ENCODE peak calls at places on chromosomes 4 and X, in four cellular contexts. P is fibroblast of lung, Y is SK-N-SH, G is K562. B is an unnamed sample.

GRCh38 chrX:13473666-13474516 is 95.5 kb upstream of the EGFL6 start:
- DNase-seq in P (peak), Y (no peak), G (no peak), B (no peak)

GRCh38 chr4:84260495-84260894 is 238.6 kb downstream of the NKX6-1 start:
- DNase-seq in P (no peak), Y (no peak), G (no peak), B (no peak)

GRCh38 chr4:178351185-178351584 is 908.9 kb upstream of the AGA start:
- DNase-seq in P (no peak), Y (no peak), G (no peak), B (no peak)

GRCh38 chr4:183594823-183595222 is 64.2 kb downstream of the RWDD4 start:
- DNase-seq in P (no peak), Y (no peak), G (no peak), B (no peak)

GRCh38 chrX:119573840-119574393 is 446 bp upstream of the UBE2A start:
- DNase-seq in P (no peak), Y (peak), G (peak), B (peak)

GRCh38 chr4:142402925-142403324 is 443.2 kb downstream of the INPP4B start:
- DNase-seq in P (peak), Y (no peak), G (no peak), B (no peak)

GRCh38 chrX:41449615-41450014 is 2.5 kb downstream of the NYX start:
- DNase-seq in P (peak), Y (no peak), G (no peak), B (peak)

GRCh38 chrX:153598541-153599191 is at the start of gene CCNQ:
- DNase-seq in P (peak), Y (peak), G (peak), B (peak)

GRCh38 chr4:85869156-85869555 is 394.2 kb downstream of the ARHGAP24 start:
- DNase-seq in P (no peak), Y (no peak), G (no peak), B (no peak)

GRCh38 chr4:118752551-118752950 is 67.4 kb downstream of the METTL14 start:
- DNase-seq in P (no peak), Y (no peak), G (no peak), B (no peak)

GRCh38 chr4:112099701-112100289 is 45.5 kb upstream of the FAM241A start:
- DNase-seq in P (peak), Y (peak), G (peak), B (peak)

GRCh38 chr4:141416219-141416618 is 195.5 kb downstream of the ZNF330 start:
- DNase-seq in P (peak), Y (no peak), G (no peak), B (no peak)

GRCh38 chr4:30716671-30717207 is 3.4 kb upstream of the PCDH7 start:
- DNase-seq in P (peak), Y (no peak), G (no peak), B (no peak)

GRCh38 chr4:15702941-15703403 is at the start of gene BST1:
- DNase-seq in P (peak), Y (peak), G (no peak), B (no peak)

GRCh38 chrX:40749874-40750273 is 14.5 kb upstream of the MED14 start:
- DNase-seq in P (no peak), Y (no peak), G (no peak), B (peak)

GRCh38 chrX:65821721-65822496 is 154.5 kb downstream of the MSN start:
- DNase-seq in P (no peak), Y (no peak), G (no peak), B (no peak)

GRCh38 chrX:153671589-153672530 is 1.8 kb downstream of the PNCK start:
- DNase-seq in P (no peak), Y (no peak), G (no peak), B (no peak)

GRCh38 chrX:150934453-150934852 is 36.0 kb upstream of the CD99L2 start:
- DNase-seq in P (peak), Y (no peak), G (no peak), B (no peak)

GRCh38 chr4:114378306-114378903 is 220.2 kb upstream of the UGT8 start:
- DNase-seq in P (peak), Y (peak), G (no peak), B (no peak)

GRCh38 chrX:48816014-48816810 is 10.1 kb upstream of the ERAS start:
- DNase-seq in P (no peak), Y (no peak), G (no peak), B (no peak)

GRCh38 chrX:119997570-119997969 is 54.0 kb upstream of the NKAP start:
- DNase-seq in P (no peak), Y (no peak), G (no peak), B (peak)

DNA sequence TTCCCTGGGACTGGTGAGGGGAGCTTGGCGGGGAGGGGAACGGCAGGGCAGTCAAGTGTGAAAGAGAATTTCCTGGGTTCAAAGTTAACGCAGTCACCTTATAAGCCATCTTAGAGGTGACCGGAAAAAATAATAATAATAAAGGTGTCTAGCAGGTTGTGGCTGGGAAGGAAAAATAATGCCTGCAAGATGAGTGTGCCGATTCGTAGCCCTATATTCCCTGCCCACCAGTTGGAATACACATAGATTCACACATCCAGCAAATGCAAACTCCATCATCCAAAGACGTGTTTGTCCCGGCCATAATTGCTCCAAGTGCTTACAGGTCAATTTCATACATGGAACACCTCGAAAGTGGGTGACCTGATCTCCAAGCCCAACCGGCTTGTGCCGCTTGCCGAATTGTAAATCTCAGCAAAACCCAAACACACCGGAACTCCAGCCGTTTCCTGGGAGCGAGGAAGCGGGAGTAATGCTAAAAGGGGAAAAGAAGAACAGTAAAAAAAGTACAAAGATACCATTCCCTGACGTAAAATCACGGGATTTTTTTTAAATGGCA is 1.3 kb upstream of the FAT1 start:
- DNase-seq in P (peak), Y (no peak), G (no peak), B (no peak)
- H3K4me3 ChIP-seq in P (peak), Y (peak), G (peak), B (no peak)

GRCh38 chr4:43763029-43763610 is 685.5 kb downstream of the KCTD8 start:
- DNase-seq in P (no peak), Y (no peak), G (no peak), B (no peak)
- H3K27ac ChIP-seq in P (no peak), Y (no peak), G (no peak), B (no peak)

DNA sequence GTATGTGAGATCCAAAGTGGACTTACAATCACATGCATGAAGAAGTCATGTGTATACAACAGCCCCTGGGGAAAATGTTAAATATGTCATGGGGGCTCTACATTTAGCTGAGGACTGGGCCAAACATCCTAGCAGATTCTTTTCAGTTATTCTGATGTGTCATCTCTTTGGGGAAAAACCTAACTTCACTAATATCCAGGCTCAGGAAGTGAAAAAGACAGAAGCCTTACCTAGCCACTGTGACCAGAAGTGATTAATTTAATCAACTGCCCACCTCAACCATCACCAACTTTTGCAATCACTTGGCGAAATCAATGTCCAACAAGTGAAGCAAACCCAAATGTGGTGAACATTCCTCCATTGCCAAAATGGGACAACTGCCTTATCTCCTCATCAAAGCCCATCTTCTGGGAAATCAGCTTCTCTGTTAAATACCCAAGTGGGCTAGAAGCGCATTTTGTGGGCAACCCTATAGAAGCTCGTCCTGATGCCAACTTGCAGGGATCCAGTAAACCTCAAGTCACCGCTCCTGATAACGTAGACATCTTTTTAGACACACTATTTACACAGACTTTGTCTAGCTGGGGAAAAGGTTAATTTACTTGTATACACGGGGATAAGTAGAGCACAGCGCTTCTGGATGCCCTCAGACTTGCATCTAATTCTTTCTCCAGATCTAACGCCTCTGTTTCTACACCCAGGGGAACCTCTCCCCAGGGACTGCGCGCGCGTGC is 1.4 kb upstream of the HHIP start:
- DNase-seq in P (no peak), Y (no peak), G (no peak), B (no peak)
- H3K4me3 ChIP-seq in P (no peak), Y (peak), G (no peak), B (no peak)

GRCh38 chr4:2258091-2259035 is 3.5 kb downstream of the MXD4 start:
- DNase-seq in P (no peak), Y (peak), G (no peak), B (no peak)
- H3K27ac ChIP-seq in P (no peak), Y (no peak), G (no peak), B (no peak)

GRCh38 chr4:4861592-4862551 is 2.4 kb downstream of the MSX1 start:
- DNase-seq in P (no peak), Y (no peak), G (no peak), B (no peak)

GRCh38 chr4:4859799-4860380 is 425 bp downstream of the MSX1 start:
- DNase-seq in P (no peak), Y (peak), G (no peak), B (peak)

GRCh38 chr4:4859010-4859798 is at the start of gene MSX1:
- DNase-seq in P (peak), Y (peak), G (peak), B (peak)

GRCh38 chr4:4860381-4860802 is 927 bp downstream of the MSX1 start:
- DNase-seq in P (no peak), Y (no peak), G (peak), B (peak)

DNA sequence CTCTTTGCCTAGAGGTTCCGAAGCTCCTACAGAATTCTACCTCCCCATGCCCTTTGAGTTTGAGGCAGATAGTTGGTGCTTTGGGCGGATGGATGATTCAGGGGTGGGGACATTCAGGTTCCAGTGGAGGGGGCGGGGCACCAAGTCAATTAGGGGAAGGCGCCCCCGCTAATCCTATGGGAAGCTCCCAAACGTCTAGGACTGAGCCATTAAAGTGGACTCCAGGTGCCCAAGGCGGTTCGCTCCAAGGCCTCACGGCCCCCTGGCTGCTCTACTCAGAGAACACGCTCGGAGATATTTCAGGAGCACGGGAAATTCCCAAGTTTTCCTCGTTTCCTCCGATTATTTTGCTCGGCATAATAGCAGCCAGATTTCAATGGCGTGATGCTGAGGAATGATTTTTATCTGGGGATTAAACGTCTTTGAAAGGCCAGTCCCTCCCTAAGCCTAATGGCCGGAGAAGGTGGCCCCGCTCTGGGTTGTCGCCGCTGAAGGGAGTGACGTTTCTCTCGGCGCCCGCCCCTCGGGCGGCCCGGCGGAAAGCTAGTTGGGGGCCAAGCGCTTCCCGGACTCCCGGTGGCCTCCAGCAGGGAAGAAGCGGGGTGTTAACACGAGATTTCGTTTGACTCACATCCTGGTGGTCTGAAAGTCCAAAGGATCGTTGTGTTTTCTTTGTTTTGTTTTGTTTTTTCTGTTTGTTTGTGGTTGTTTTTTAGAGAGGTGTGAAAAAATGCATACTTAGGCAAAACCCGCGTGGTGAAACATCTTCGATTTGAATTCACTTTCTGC is 1.5 kb downstream of the MSX1 start:
- DNase-seq in P (no peak), Y (peak), G (no peak), B (no peak)
- H3K4me3 ChIP-seq in P (peak), Y (peak), G (peak), B (peak)

DNA sequence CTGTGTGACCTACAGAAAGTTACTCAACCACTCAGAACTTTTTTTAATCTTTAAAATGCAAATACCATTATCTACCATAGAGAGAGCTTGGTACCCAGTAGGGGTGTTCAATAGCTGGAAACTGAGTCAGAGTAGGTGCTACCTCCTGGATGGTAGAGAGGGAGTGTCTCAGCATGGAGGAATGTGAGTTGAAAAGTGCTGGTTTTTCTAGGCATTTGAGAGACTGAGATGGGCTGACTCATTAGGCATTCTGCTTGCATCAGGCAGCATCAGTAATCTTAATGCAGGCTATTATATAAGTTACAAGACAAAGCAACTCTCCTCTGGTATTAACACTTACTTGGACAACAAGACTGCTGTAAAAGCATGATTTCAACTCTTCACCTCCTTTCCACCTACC is 70.9 kb upstream of the ARHGEF9 start:
- DNase-seq in P (peak), Y (no peak), G (no peak), B (no peak)
- H3K27ac ChIP-seq in P (no peak), Y (no peak), G (no peak), B (no peak)

DNA sequence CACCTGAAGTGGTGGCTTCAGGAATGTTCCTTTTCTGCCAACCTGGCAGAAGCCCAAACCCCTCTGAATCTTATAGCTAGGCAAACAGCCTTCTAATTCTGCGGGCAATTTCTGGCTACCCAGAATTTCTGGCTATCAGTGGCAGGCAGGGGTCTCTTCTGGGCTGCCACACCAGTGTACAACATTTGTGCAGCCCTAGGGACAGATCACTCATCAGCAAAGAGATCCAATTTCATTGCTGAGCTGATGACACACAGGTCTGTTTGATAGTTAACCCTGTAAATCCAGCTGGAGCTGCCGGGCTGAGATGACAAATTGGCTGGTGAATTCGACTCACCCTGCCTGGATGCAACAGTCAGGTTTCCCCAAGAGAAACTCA is 2.4 kb downstream of the MID1 start:
- DNase-seq in P (no peak), Y (peak), G (no peak), B (no peak)
- H3K4me3 ChIP-seq in P (peak), Y (peak), G (no peak), B (no peak)

GRCh38 chr4:104575293-104575692 is 80.6 kb upstream of the CXXC4 start:
- DNase-seq in P (no peak), Y (no peak), G (no peak), B (no peak)
- H3K27ac ChIP-seq in P (no peak), Y (no peak), G (no peak), B (no peak)

DNA sequence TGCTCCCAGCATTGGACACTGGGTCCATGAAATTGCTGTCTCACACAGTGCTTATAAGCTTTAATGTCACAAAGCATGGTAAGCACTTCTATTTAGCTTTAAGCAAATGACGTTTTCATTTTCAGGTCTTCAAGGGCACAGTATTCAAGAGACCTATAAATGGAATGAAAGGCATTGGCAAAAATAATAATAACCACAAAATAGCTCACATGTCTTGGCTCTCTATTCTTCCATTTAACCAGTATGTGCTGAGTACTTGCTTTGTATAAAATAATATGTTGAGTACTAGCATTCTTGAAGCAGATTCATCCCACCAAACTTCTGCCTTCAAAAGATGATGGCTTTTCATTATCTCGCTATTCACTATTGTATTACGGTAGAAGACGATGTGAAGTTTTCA is 203.0 kb downstream of the ADAMTS3 start:
- DNase-seq in P (no peak), Y (no peak), G (no peak), B (no peak)
- H3K4me3 ChIP-seq in P (no peak), Y (no peak), G (no peak), B (no peak)

B was measured in Karpas-422.